ENCODE peak calls at places on chromosomes 11 and 22, in seven cellular contexts. X is kidney epithelial cell, N is fibroblast of mammary gland, I is Peyer's patch, W is DND-41, M is left ventricle myocardium inferior, L is stomach. C is an unnamed sample.

GRCh38 chr11:11583801-11584445 is 37.9 kb downstream of the GALNT18 start:
- DNase-seq in X (no peak), N (no peak), I (no peak), W (no peak), M (no peak), L (no peak), C (no peak)

GRCh38 chr11:132475046-132475445 is 1057.3 kb downstream of the OPCML start:
- DNase-seq in X (no peak), N (no peak), I (no peak), W (no peak), M (no peak), L (no peak), C (no peak)

GRCh38 chr11:67645521-67646457 is 4.7 kb downstream of the ACY3 start:
- DNase-seq in X (no peak), N (no peak), I (no peak), W (no peak), M (no peak), L (no peak), C (no peak)

GRCh38 chr11:16804104-16804947 is 65.9 kb downstream of the C11orf58 start:
- DNase-seq in X (no peak), N (peak; percentile 86), I (no peak), W (no peak), M (no peak), L (peak; percentile 40), C (no peak)

GRCh38 chr22:42187646-42188045 is 57.0 kb upstream of the CYP2D6 start:
- DNase-seq in X (no peak), N (no peak), I (no peak), W (no peak), M (no peak), L (no peak), C (no peak)

GRCh38 chr11:112806876-112807275 is 154.3 kb upstream of the NCAM1 start:
- DNase-seq in X (no peak), N (no peak), I (no peak), W (no peak), M (no peak), L (no peak), C (no peak)

GRCh38 chr11:69304686-69305085 is 10.7 kb downstream of the MYEOV start:
- DNase-seq in X (no peak), N (no peak), I (no peak), W (no peak), M (no peak), L (no peak), C (no peak)

GRCh38 chr11:34915136-34916013 is 804 bp downstream of the APIP start:
- DNase-seq in X (no peak), N (peak; percentile 38), I (no peak), W (no peak), M (no peak), L (no peak), C (no peak)

GRCh38 chr11:73950869-73951710 is at the start of gene DNAJB13:
- DNase-seq in X (no peak), N (peak; percentile 44), I (no peak), W (peak; percentile 35), M (no peak), L (peak; percentile 37), C (peak; percentile 47)

GRCh38 chr22:39345231-39345630 is 4.6 kb upstream of the SYNGR1 start:
- DNase-seq in X (no peak), N (no peak), I (no peak), W (no peak), M (no peak), L (no peak), C (no peak)

GRCh38 chr11:16356057-16356750 is at the start of gene SOX6:
- DNase-seq in X (no peak), N (no peak), I (no peak), W (no peak), M (no peak), L (no peak), C (no peak)

GRCh38 chr11:108316061-108316460 is 93.2 kb downstream of the ATM start:
- DNase-seq in X (no peak), N (no peak), I (no peak), W (no peak), M (no peak), L (no peak), C (no peak)

GRCh38 chr11:64372802-64373597 is 14.0 kb downstream of the RPS6KA4 start:
- DNase-seq in X (no peak), N (peak; percentile 37), I (no peak), W (no peak), M (no peak), L (no peak), C (no peak)

GRCh38 chr22:16965560-16965959 is 42.5 kb downstream of the GAB4 start:
- DNase-seq in X (no peak), N (no peak), I (no peak), W (no peak), M (no peak), L (no peak), C (no peak)

GRCh38 chr11:71078482-71078881 is 173.9 kb downstream of the SHANK2 start:
- DNase-seq in X (no peak), N (peak; percentile 14), I (no peak), W (no peak), M (no peak), L (no peak), C (no peak)

GRCh38 chr11:69774354-69775162 is 583 bp downstream of the FGF4 start:
- DNase-seq in X (no peak), N (no peak), I (no peak), W (no peak), M (no peak), L (no peak), C (no peak)

GRCh38 chr22:46533434-46533833 is 4.0 kb downstream of the CELSR1 start:
- DNase-seq in X (no peak), N (no peak), I (no peak), W (no peak), M (no peak), L (no peak), C (no peak)

GRCh38 chr22:36546092-36546804 is 17.3 kb upstream of the EIF3D start:
- DNase-seq in X (no peak), N (peak; percentile 63), I (no peak), W (peak; percentile 51), M (peak; percentile 24), L (no peak), C (peak; percentile 41)

DNA sequence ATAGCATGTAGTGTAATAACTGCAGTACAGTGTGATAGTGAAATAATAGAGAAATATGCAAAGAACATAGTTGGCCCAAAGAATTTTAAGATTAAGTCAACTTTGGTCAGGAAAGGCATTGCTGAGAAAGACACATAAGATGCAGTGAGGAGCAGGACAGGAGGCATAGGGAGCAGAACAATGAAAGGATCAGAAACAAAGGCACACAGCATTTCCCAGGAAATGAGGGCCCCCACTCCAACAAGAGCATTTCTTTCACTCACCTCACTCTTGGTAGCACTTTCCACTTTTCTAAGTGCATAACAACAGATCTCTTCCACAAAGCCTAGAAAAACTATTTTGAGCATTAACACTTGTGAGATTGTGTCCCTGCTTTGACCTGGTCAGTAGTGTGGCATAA is 238.4 kb upstream of the FAT3 start:
- DNase-seq in X (no peak), N (no peak), I (no peak), W (no peak), M (no peak), L (no peak), C (no peak)
- TF ChIP-seq CTCF in X (no peak), N (no peak), I (no peak), W (no peak), M (no peak), L (no peak), C (no peak)

GRCh38 chr11:75786101-75786736 is 17.6 kb downstream of the DGAT2 start:
- DNase-seq in X (peak; percentile 29), N (no peak), I (peak; percentile 63), W (no peak), M (no peak), L (peak; percentile 72), C (no peak)
- TF ChIP-seq CTCF in X (no peak), N (no peak), I (no peak), W (no peak), M (no peak), L (no peak), C (no peak)

GRCh38 chr11:45373506-45373905 is 87.4 kb upstream of the SYT13 start:
- DNase-seq in X (no peak), N (no peak), I (no peak), W (no peak), M (no peak), L (no peak), C (no peak)
- TF ChIP-seq CTCF in X (no peak), N (no peak), I (no peak), W (no peak), M (no peak), L (no peak), C (no peak)

GRCh38 chr22:25853902-25854301 is 111.9 kb downstream of the MYO18B start:
- DNase-seq in X (no peak), N (no peak), I (no peak), W (no peak), M (no peak), L (no peak), C (no peak)
- TF ChIP-seq CTCF in X (peak; percentile 11), N (peak; percentile 17), I (no peak), W (peak; percentile 7), M (no peak), L (no peak), C (peak; percentile 56)

GRCh38 chr22:50506611-50507420 is 686 bp downstream of the LMF2 start:
- DNase-seq in X (no peak), N (no peak), I (no peak), W (peak; percentile 29), M (no peak), L (no peak), C (no peak)

GRCh38 chr22:50505776-50506610 is 1.5 kb downstream of the LMF2 start:
- DNase-seq in X (no peak), N (no peak), I (no peak), W (peak; percentile 30), M (no peak), L (no peak), C (no peak)

GRCh38 chr22:50507421-50507990 is at the start of gene LMF2:
- DNase-seq in X (no peak), N (no peak), I (peak; percentile 99), W (peak; percentile 93), M (peak; percentile 90), L (peak; percentile 94), C (peak; percentile 91)

GRCh38 chr22:50508897-50509296 is 873 bp downstream of the NCAPH2 start:
- DNase-seq in X (no peak), N (no peak), I (no peak), W (no peak), M (no peak), L (no peak), C (no peak)

DNA sequence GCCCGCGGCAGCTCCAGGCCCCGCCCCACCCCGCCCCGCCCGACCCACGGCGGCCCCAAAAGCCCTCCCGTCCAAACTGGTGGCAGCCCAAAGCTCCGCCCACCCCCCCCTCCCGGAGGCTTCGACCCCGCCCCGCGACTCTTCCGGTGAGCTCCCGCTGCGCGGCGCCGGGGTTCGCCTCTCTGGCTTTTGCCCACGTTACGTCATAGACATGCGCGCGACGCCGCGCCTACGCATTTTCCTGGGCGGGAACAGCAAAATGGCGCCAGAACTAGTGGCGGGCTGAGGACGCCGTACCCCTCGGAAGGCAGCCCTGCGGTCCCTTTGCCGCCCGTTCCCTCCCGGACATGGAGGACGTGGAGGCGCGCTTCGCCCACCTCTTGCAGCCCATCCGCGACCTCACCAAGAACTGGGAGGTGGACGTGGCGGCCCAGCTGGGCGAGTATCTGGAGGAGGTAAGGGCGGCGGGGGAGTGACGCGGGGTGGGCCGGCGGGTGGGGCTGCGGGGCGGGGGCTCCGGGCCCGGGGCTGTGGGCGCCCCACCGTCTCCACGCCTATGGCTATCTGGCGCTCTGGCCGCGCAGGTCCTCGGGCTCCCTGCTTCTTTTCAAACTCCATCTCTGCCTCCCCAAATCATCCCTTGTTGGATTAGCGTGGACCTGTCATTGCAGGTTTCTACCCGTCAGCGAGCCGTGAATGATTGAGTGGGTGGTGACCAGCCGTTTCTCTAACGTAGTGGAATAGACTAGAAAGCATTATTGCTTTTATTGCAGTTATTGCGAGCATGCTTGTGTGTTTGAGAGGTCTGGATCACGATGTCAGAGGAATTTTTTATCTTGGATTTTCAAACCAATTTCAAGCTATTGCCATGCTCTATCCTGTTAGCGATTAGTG is at the start of gene NCAPH2:
- DNase-seq in X (no peak), N (peak; percentile 95), I (no peak), W (peak; percentile 98), M (peak; percentile 95), L (peak; percentile 98), C (peak; percentile 97)
- TF ChIP-seq CTCF in X (no peak), N (no peak), I (no peak), W (peak; percentile 9), M (no peak), L (no peak), C (no peak)

C was measured in neural crest cell.